ENCODE peak calls at places on chromosomes 4 and X, in five cellular contexts. Y is H1, I is heart left ventricle, G is ovary, L is neural progenitor cell. K is an unnamed sample.

GRCh38 chr4:14100349-14100748 is 472.8 kb upstream of the BOD1L1 start:
- DNase-seq in L (no peak), I (no peak), G (no peak), Y (no peak), K (no peak)

GRCh38 chr4:94457692-94458106 is 6.0 kb downstream of the PDLIM5 start:
- DNase-seq in I (peak; percentile 55), L (peak; percentile 90), Y (no peak), G (no peak), K (peak; percentile 38)

GRCh38 chr4:2713337-2713736 is 42.8 kb downstream of the TNIP2 start:
- DNase-seq in G (peak; percentile 1), I (no peak), L (no peak), Y (no peak), K (no peak)

GRCh38 chr4:150722908-150723362 is 141.0 kb downstream of the MAB21L2 start:
- DNase-seq in L (peak; percentile 14), I (peak; percentile 93), G (peak; percentile 79), Y (no peak), K (peak; percentile 85)

GRCh38 chrX:16082470-16083085 is 40.8 kb upstream of the GRPR start:
- DNase-seq in I (no peak), L (peak; percentile 12), Y (no peak), G (no peak), K (no peak)

GRCh38 chrX:150476183-150476699 is 92.2 kb upstream of the MTM1 start:
- DNase-seq in I (no peak), L (no peak), Y (no peak), G (no peak), K (no peak)

GRCh38 chr4:56844817-56845580 is 23.5 kb upstream of the SPINK2 start:
- DNase-seq in G (no peak), Y (peak; percentile 85), L (peak; percentile 49), I (no peak), K (no peak)

GRCh38 chr4:147513051-147513450 is 32.2 kb downstream of the EDNRA start:
- DNase-seq in G (no peak), L (no peak), I (no peak), Y (no peak), K (no peak)

GRCh38 chrX:149877636-149878035 is 3.3 kb upstream of the MAGEA8 start:
- DNase-seq in G (no peak), L (no peak), I (no peak), Y (no peak), K (no peak)

GRCh38 chr4:145885666-145886065 is 53.0 kb downstream of the ZNF827 start:
- DNase-seq in G (no peak), I (no peak), Y (no peak), L (no peak), K (no peak)

GRCh38 chr4:21476753-21477152 is 471.8 kb downstream of the KCNIP4 start:
- DNase-seq in I (no peak), G (no peak), L (peak; percentile 81), Y (peak; percentile 9), K (no peak)

GRCh38 chr4:26741491-26741871 is 119.2 kb upstream of the STIM2 start:
- DNase-seq in G (no peak), L (peak; percentile 65), I (no peak), Y (no peak), K (no peak)

GRCh38 chrX:49264460-49264859 is at the start of gene FOXP3:
- DNase-seq in G (no peak), I (no peak), L (no peak), Y (no peak), K (no peak)

GRCh38 chr4:5631352-5632042 is 76.9 kb downstream of the EVC2 start:
- DNase-seq in G (peak; percentile 44), I (no peak), L (no peak), Y (no peak), K (no peak)

GRCh38 chrX:125374169-125374568 is 54.5 kb downstream of the TEX13C start:
- DNase-seq in G (no peak), Y (no peak), L (no peak), I (no peak), K (no peak)

GRCh38 chr4:113368056-113368455 is 318.6 kb downstream of the ANK2 start:
- DNase-seq in G (no peak), Y (no peak), I (no peak), L (no peak), K (no peak)

GRCh38 chrX:43750248-43750676 is 94.2 kb downstream of the MAOA start:
- DNase-seq in G (no peak), I (peak; percentile 44), L (peak; percentile 80), Y (peak; percentile 10), K (peak; percentile 24)

GRCh38 chr4:152021788-152022438 is 261.1 kb upstream of the GATB start:
- DNase-seq in I (peak; percentile 80), Y (no peak), L (no peak), G (no peak), K (no peak)

DNA sequence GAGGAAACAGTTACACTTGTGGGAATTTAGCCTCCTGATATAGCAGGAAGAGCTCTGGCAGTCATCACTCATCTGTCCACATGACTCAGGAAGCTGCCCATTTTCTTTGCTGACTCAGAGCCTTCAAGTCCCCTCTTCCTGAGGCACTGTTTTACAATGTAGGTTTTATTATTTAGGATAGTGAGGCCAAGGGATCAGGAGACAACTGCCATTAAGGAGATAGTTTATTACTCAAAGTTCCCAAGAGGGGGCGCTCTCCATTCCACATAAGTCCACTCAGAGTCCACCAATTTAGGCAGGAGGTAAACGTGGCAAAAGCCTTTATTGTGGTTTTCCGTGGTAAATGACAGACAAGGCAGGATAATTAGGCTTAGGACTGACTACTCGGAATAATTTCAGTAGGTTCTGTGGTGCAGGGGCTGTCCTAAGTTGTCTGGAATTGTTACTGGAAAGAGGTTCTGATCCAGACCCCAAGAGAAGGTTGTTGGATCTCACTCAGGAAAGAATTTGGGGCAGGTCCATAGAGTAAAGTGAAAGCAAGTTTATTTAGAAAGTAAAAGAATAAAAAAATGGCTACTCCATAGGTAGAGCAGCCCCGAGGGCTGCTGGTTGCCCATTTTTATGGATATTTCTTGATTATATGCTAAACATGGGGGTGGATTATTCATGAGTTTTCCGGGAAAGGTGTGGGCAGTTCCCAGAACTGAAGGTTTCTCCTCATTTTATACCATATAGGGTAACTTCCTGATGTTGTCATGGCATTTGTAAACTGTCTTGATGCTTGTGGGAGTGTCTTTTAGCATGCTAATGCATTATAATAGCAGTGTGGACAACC is 96.0 kb upstream of the RAB40AL start:
- DNase-seq in I (no peak), L (peak; percentile 33), Y (no peak), G (no peak), K (no peak)
- TF ChIP-seq CTCF in I (no peak), L (peak; percentile 50), Y (no peak), G (no peak), K (peak; percentile 28)

GRCh38 chr4:77092832-77093800 is 17.3 kb upstream of the CCNI start:
- DNase-seq in Y (no peak), L (no peak), G (no peak), I (no peak), K (no peak)
- H3K4me1 ChIP-seq in Y (no peaks in the 10 kb centered on the region), L (peaks cover 13% of the 10 kb centered on the region), G (no peaks in the 10 kb centered on the region), I (peaks cover 14% of the 10 kb centered on the region), K (peaks cover 2% of the 10 kb centered on the region)

GRCh38 chr4:173991321-173991720 is 292.1 kb downstream of the FBXO8 start:
- DNase-seq in G (no peak), L (no peak), I (no peak), Y (no peak), K (no peak)
- TF ChIP-seq CTCF in G (no peak), L (no peak), I (no peak), Y (no peak), K (no peak)

GRCh38 chr4:7299051-7299907 is 106.9 kb downstream of the SORCS2 start:
- DNase-seq in I (no peak), Y (no peak), L (peak; percentile 92), G (no peak), K (no peak)
- H3K4me1 ChIP-seq in I (peaks cover 7% of the 10 kb centered on the region), Y (peaks cover 5% of the 10 kb centered on the region), L (peaks cover 60% of the 10 kb centered on the region), G (peaks cover 4% of the 10 kb centered on the region), K (peaks cover 4% of the 10 kb centered on the region)

GRCh38 chrX:97030463-97030862 is 146.8 kb downstream of the RPA4 start:
- DNase-seq in I (no peak), G (no peak), Y (no peak), L (no peak), K (no peak)

GRCh38 chrX:97027384-97027922 is 143.7 kb downstream of the RPA4 start:
- DNase-seq in G (no peak), I (no peak), Y (no peak), L (peak; percentile 92), K (no peak)

GRCh38 chrX:97021680-97022079 is 138.0 kb downstream of the RPA4 start:
- DNase-seq in I (no peak), Y (no peak), G (no peak), L (no peak), K (no peak)

GRCh38 chrX:97030947-97031346 is 147.2 kb downstream of the RPA4 start:
- DNase-seq in L (no peak), G (no peak), I (no peak), Y (no peak), K (no peak)

DNA sequence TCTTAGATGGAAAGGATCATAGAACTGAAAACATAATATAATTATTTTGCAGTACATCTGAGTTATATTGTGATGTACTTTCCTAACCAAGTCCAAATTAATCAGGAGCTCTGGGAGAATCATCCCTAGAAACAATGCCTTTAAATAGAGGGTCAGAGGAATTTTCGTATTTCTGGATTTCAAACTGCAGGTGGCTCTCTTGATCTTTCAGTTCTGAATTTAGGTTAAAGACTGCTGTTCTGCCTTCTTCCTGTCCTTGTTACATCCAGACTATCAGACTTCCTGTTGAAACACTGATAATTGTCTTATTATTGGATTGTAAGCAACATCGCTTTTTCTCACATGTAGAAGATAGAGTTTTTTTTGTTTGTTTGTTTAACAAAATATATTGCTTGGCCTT is 142.7 kb downstream of the RPA4 start:
- DNase-seq in I (no peak), Y (no peak), L (peak; percentile 72), G (no peak), K (no peak)
- TF ChIP-seq CTCF in I (no peak), Y (no peak), L (peak; percentile 73), G (no peak), K (peak; percentile 21)